ENCODE peak calls at places on chromosome 2, in nine cellular contexts. P is aorta; Q is HS-5; E is stomach; R is AG08396; Z is fibroblast of mammary gland; H is stimulated activated CD8-positive, alpha-beta memory T cell treated with anti-CD3 and anti-CD28 coated beads, Interleukin-7, amount 100 ng/mL, for 24 hours; N is HT1080; B is HFF-Myc. O is an unnamed sample.

GRCh38 chr2:10325278-10326145 is 22.8 kb downstream of the HPCAL1 start:
- DNase-seq in P (no peak), Q (no peak), E (no peak), R (no peak), Z (no peak), H (no peak), N (no peak), B (no peak), O (no peak)

GRCh38 chr2:128325665-128326181 is 7.1 kb upstream of the HS6ST1 start:
- DNase-seq in P (peak; percentile 55), Q (no peak), E (peak; percentile 60), R (no peak), Z (no peak), H (no peak), N (no peak), B (no peak), O (no peak)

GRCh38 chr2:186559848-186560247 is 30.0 kb upstream of the ITGAV start:
- DNase-seq in P (no peak), Q (no peak), E (no peak), R (no peak), Z (no peak), H (no peak), N (no peak), B (no peak), O (no peak)

GRCh38 chr2:180983468-180984388 is 3.3 kb downstream of the UBE2E3 start:
- DNase-seq in P (no peak), Q (peak; percentile 34), E (no peak), R (peak; percentile 25), Z (peak; percentile 68), H (no peak), N (peak; percentile 59), B (peak; percentile 50), O (peak; percentile 83)

GRCh38 chr2:96888082-96889011 is 18.5 kb upstream of the SEMA4C start:
- DNase-seq in P (no peak), Q (no peak), E (peak; percentile 70), R (peak; percentile 37), Z (no peak), H (no peak), N (no peak), B (no peak), O (no peak)

GRCh38 chr2:190804182-190804795 is 76.3 kb upstream of the GLS start:
- DNase-seq in P (no peak), Q (no peak), E (no peak), R (no peak), Z (peak; percentile 51), H (no peak), N (no peak), B (no peak), O (no peak)

GRCh38 chr2:119008108-119008507 is 66.1 kb downstream of the MARCO start:
- DNase-seq in P (no peak), Q (no peak), E (no peak), R (no peak), Z (peak; percentile 32), H (no peak), N (peak; percentile 38), B (no peak), O (peak; percentile 53)

GRCh38 chr2:227415538-227416424 is 28.0 kb upstream of the SCYGR1 start:
- DNase-seq in P (peak; percentile 65), Q (peak; percentile 50), E (no peak), R (peak; percentile 43), Z (peak; percentile 67), H (no peak), N (peak; percentile 73), B (peak; percentile 32), O (no peak)

GRCh38 chr2:219509780-219510511 is 4.3 kb upstream of the ASIC4 start:
- DNase-seq in P (peak; percentile 73), Q (no peak), E (peak; percentile 59), R (peak; percentile 75), Z (peak; percentile 42), H (no peak), N (peak; percentile 39), B (no peak), O (peak; percentile 87)